ENCODE peak calls at places on chromosomes 11 and 22, in six cellular contexts. N, A, K, T, V and B are unnamed samples.

GRCh38 chr11:59791639-59792038 is 18.9 kb downstream of the MRPL16 start:
- DNase-seq in N (no peak), A (no peak), K (no peak), T (no peak), V (no peak), B (no peak)

GRCh38 chr11:129743029-129743846 is 72.4 kb upstream of the TMEM45B start:
- DNase-seq in N (no peak), A (no peak), K (no peak), T (no peak), V (no peak), B (no peak)

GRCh38 chr11:74847895-74848294 is 99.2 kb downstream of the RNF169 start:
- DNase-seq in N (no peak), A (no peak), K (no peak), T (no peak), V (no peak), B (no peak)

GRCh38 chr11:69664901-69665300 is 10.3 kb downstream of the LTO1 start:
- DNase-seq in N (no peak), A (no peak), K (no peak), T (no peak), V (no peak), B (no peak)

GRCh38 chr11:30143098-30143705 is 87.6 kb upstream of the FSHB start:
- DNase-seq in N (peak), A (peak), K (peak), T (peak), V (peak), B (peak)

GRCh38 chr11:98411777-98412176 is 609.0 kb upstream of the CNTN5 start:
- DNase-seq in N (no peak), A (no peak), K (no peak), T (no peak), V (no peak), B (no peak)

GRCh38 chr11:115715371-115715770 is 211.2 kb upstream of the CADM1 start:
- DNase-seq in N (no peak), A (no peak), K (no peak), T (no peak), V (no peak), B (no peak)

GRCh38 chr11:127017482-127017881 is 16.9 kb upstream of the KIRREL3 start:
- DNase-seq in N (no peak), A (no peak), K (no peak), T (peak), V (peak), B (no peak)

GRCh38 chr22:38176170-38176741 is 5.4 kb downstream of the PLA2G6 start:
- DNase-seq in N (peak), A (no peak), K (peak), T (no peak), V (no peak), B (no peak)

GRCh38 chr11:73648629-73649046 is 2.3 kb downstream of the PLEKHB1 start:
- DNase-seq in N (no peak), A (peak), K (no peak), T (no peak), V (no peak), B (peak)

GRCh38 chr22:40819741-40820140 is 595 bp upstream of the SLC25A17 start:
- DNase-seq in N (no peak), A (no peak), K (no peak), T (no peak), V (no peak), B (peak)

GRCh38 chr11:32949739-32950138 is 57.1 kb downstream of the QSER1 start:
- DNase-seq in N (no peak), A (no peak), K (no peak), T (no peak), V (no peak), B (peak)

GRCh38 chr11:9075441-9076000 is 15.9 kb downstream of the SCUBE2 start:
- DNase-seq in N (no peak), A (no peak), K (no peak), T (no peak), V (no peak), B (no peak)

GRCh38 chr11:95338430-95338991 is 107.5 kb upstream of the SESN3 start:
- DNase-seq in N (peak), A (no peak), K (no peak), T (no peak), V (no peak), B (no peak)

GRCh38 chr22:48146426-48146825 is 1384.0 kb downstream of the TBC1D22A start:
- DNase-seq in N (no peak), A (no peak), K (no peak), T (no peak), V (no peak), B (no peak)

GRCh38 chr22:44172370-44173108 is 8.2 kb upstream of the PARVG start:
- DNase-seq in N (no peak), A (no peak), K (no peak), T (no peak), V (no peak), B (peak)
- TF ChIP-seq MYC in N (no peak), A (no peak), K (no peak), T (no peak), V (no peak), B (peak)

DNA sequence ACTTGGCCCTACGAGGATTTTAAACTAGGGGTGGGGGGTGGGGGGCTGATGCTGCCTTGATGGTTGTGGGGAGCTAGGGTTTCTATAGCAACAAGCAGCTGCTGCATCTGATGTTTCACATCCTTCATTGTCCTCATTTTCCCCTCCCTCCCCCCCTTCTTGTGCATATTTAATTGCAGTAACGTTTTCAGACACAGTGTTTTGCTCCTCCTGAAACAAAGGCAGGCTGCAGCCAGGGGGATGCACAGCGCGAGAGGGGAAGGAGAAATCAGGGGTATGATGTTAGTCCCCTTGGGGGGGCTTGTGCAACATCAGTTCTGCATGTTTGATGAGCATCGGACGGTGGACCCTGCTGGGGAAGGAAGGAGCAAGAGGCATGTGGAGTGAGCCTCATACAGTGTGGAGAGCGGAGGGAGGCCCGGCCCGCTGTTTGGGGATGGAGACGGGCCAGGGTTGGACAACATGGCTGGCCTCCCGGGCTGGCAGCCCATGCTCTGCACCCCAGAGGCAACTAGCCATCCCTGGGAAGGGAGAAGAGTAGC is 208.3 kb downstream of the CEP164 start:
- DNase-seq in N (no peak), A (no peak), K (no peak), T (no peak), V (no peak), B (no peak)
- TF ChIP-seq MAX in N (no peak), A (no peak), K (no peak), T (no peak), V (no peak), B (no peak)

DNA sequence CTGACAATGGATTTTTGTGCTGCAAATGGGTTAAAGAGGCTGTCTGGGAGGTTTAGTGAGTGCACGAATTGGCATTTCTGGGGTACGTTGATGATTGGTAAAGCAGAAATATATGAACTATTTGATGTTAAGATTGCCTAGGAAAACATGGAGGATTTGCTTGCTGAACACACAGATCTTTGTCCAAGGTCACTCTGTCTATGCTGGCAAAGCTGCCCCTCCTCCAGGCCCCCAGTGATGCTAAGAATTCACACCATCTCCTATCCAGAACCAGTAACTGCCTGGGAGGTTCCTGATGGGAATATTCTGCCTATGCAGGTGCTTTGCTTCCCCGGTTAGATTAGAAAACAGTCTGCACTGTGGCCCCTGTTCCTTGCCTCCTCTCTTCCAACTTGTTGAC is 5.8 kb downstream of the MTNR1B start:
- DNase-seq in N (no peak), A (peak), K (no peak), T (no peak), V (no peak), B (no peak)
- TF ChIP-seq POLR2A in N (no peak), A (no peak), K (no peak), T (no peak), V (no peak), B (no peak)

DNA sequence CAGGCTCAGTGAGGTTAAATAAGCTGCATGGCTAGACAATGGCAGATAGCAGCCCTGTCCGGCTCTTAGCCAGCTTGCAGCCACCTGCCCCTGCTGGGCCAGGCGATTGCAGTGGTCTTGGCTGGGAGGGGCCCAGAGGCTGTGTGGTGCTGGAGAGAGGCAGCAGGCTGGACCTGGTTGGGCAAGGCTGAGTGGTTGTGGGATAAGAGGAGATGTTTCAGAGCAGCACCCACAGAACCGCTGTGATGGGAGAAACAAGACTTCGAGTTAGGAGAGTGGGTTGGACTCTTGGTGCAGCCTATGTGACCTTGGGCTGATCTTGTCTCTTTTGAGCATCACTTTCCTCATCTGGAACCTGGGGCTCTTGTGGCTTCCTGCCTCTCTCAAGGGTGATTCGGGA is 25.5 kb downstream of the PTPRJ start:
- DNase-seq in N (no peak), A (no peak), K (no peak), T (no peak), V (no peak), B (no peak)
- TF ChIP-seq MYC in N (no peak), A (no peak), K (no peak), T (no peak), V (no peak), B (no peak)

GRCh38 chr11:118098996-118099837 is 12.5 kb upstream of the SMIM35 start:
- DNase-seq in N (no peak), A (no peak), K (no peak), T (peak), V (no peak), B (no peak)

GRCh38 chr11:118102721-118103261 is 16.0 kb upstream of the SMIM35 start:
- DNase-seq in N (no peak), A (no peak), K (no peak), T (peak), V (no peak), B (peak)

GRCh38 chr11:118095967-118096367 is 9.2 kb upstream of the SMIM35 start:
- DNase-seq in N (no peak), A (peak), K (no peak), T (no peak), V (no peak), B (no peak)

GRCh38 chr11:118100691-118101232 is 14.0 kb upstream of the SMIM35 start:
- DNase-seq in N (no peak), A (no peak), K (no peak), T (no peak), V (no peak), B (no peak)

GRCh38 chr11:118099838-118100570 is 13.2 kb upstream of the SMIM35 start:
- DNase-seq in N (no peak), A (no peak), K (no peak), T (no peak), V (no peak), B (no peak)
- TF ChIP-seq MAX in N (no peak), A (no peak), K (no peak), T (no peak), V (no peak), B (no peak)